ENCODE peak calls at places on chromosomes 3 and 15, in eight cellular contexts. Y, H, C, F, G, Z, Q and D are unnamed samples.

GRCh38 chr3:51539291-51539891 is 872 bp downstream of the RAD54L2 start:
- DNase-seq in Q (no peak), G (no peak), H (peak), Y (no peak), Z (peak), C (no peak), F (peak), D (peak)

GRCh38 chr15:96657096-96657495 is 326.6 kb downstream of the NR2F2 start:
- DNase-seq in H (no peak), G (no peak), Q (no peak), Z (no peak), C (no peak), Y (no peak), F (no peak), D (no peak)

GRCh38 chr15:42919794-42920280 is 741 bp downstream of the TTBK2 start:
- DNase-seq in G (peak), F (peak), Q (no peak), Z (peak), H (peak), C (no peak), Y (no peak), D (no peak)

GRCh38 chr15:29970402-29970695 is 112.4 kb upstream of the GOLGA8J start:
- DNase-seq in G (no peak), Y (no peak), F (no peak), Z (no peak), Q (no peak), C (no peak), H (no peak), D (no peak)

GRCh38 chr15:38541046-38541445 is 23.6 kb downstream of the RASGRP1 start:
- DNase-seq in F (no peak), H (no peak), Z (no peak), Q (no peak), G (no peak), C (no peak), Y (no peak), D (no peak)

GRCh38 chr3:133964547-133964946 is 65.2 kb downstream of the SLCO2A1 start:
- DNase-seq in Z (no peak), H (no peak), G (no peak), F (no peak), Q (no peak), C (no peak), Y (no peak), D (no peak)

GRCh38 chr3:44954289-44954688 is 21.7 kb downstream of the ZDHHC3 start:
- DNase-seq in Z (no peak), Q (no peak), C (no peak), H (no peak), G (no peak), F (no peak), Y (no peak), D (no peak)

GRCh38 chr3:150268426-150269321 is 139.4 kb upstream of the TSC22D2 start:
- DNase-seq in Y (no peak), G (no peak), H (no peak), Z (peak), C (no peak), F (no peak), Q (no peak), D (no peak)

GRCh38 chr3:17742092-17742836 is at the start of gene TBC1D5:
- DNase-seq in F (peak), Z (peak), G (peak), Q (peak), Y (peak), C (peak), H (peak), D (peak)

GRCh38 chr3:52054689-52055511 is 1.5 kb downstream of the DUSP7 start:
- DNase-seq in Z (no peak), Y (no peak), H (no peak), Q (no peak), F (no peak), C (no peak), G (no peak), D (peak)

GRCh38 chr3:63333815-63334214 is 55.7 kb downstream of the SYNPR start:
- DNase-seq in C (no peak), F (no peak), Z (no peak), H (no peak), Y (no peak), G (no peak), Q (no peak), D (no peak)

GRCh38 chr3:188286087-188286513 is 132.1 kb downstream of the LPP start:
- DNase-seq in C (no peak), Q (no peak), Y (peak), Z (no peak), H (no peak), F (no peak), G (peak), D (no peak)

GRCh38 chr3:187130346-187131066 is 8.8 kb downstream of the RPL39L start:
- DNase-seq in F (no peak), Y (no peak), G (no peak), Q (no peak), H (no peak), Z (no peak), C (no peak), D (peak)

GRCh38 chr3:53046171-53047170 is 598 bp upstream of the SFMBT1 start:
- DNase-seq in Y (no peak), C (peak), Q (no peak), F (peak), Z (peak), G (peak), H (peak), D (peak)

GRCh38 chr3:61650276-61650675 is 88.9 kb downstream of the PTPRG start:
- DNase-seq in G (peak), Z (peak), Q (no peak), F (no peak), Y (no peak), C (no peak), H (peak), D (no peak)

GRCh38 chr3:42488687-42489086 is 13.8 kb upstream of the VIPR1 start:
- DNase-seq in Q (no peak), C (no peak), F (no peak), Y (no peak), Z (no peak), G (no peak), H (no peak), D (no peak)

GRCh38 chr15:49415638-49416037 is 7.4 kb upstream of the FGF7 start:
- DNase-seq in C (no peak), Z (no peak), H (no peak), G (no peak), Y (peak), F (no peak), Q (no peak), D (no peak)

GRCh38 chr3:123602325-123602724 is 17.5 kb upstream of the HACD2 start:
- DNase-seq in Z (peak), Y (peak), C (no peak), H (no peak), F (no peak), G (no peak), Q (no peak), D (no peak)

GRCh38 chr3:29057326-29057725 is 223.5 kb upstream of the RBMS3 start:
- DNase-seq in Q (no peak), C (no peak), Y (peak), H (no peak), F (no peak), G (no peak), Z (no peak), D (no peak)

GRCh38 chr15:73681856-73682596 is 2.2 kb upstream of the CD276 start:
- DNase-seq in F (no peak), Q (no peak), Z (no peak), G (no peak), C (no peak), Y (no peak), H (no peak), D (no peak)

GRCh38 chr3:9727041-9727595 is 4.4 kb upstream of the BRPF1 start:
- DNase-seq in G (no peak), Y (no peak), C (no peak), F (no peak), H (peak), Z (no peak), Q (no peak), D (peak)

GRCh38 chr3:62870321-62870720 is 4.9 kb downstream of the CADPS start:
- DNase-seq in Q (no peak), Z (no peak), C (no peak), Y (no peak), G (no peak), F (no peak), H (no peak), D (no peak)

GRCh38 chr15:76866008-76866407 is 39.1 kb downstream of the SCAPER start:
- DNase-seq in Z (no peak), Y (peak), H (no peak), F (no peak), Q (no peak), C (no peak), G (peak), D (no peak)

GRCh38 chr15:65484876-65485275 is 32.6 kb downstream of the DPP8 start:
- DNase-seq in C (no peak), H (no peak), G (no peak), F (no peak), Q (no peak), Z (no peak), Y (no peak), D (no peak)

GRCh38 chr3:49001155-49001554 is 6.0 kb upstream of the WDR6 start:
- DNase-seq in F (no peak), Y (no peak), Z (no peak), Q (no peak), C (no peak), G (no peak), H (no peak), D (no peak)

GRCh38 chr15:74821091-74821789 is 5.2 kb upstream of the CPLX3 start:
- DNase-seq in Q (peak), Y (no peak), H (no peak), F (no peak), G (no peak), Z (no peak), C (no peak), D (peak)
- TF ChIP-seq CTCF in Q (no peak), Y (no peak), H (no peak), F (no peak), G (no peak), Z (no peak), C (no peak), D (peak)

DNA sequence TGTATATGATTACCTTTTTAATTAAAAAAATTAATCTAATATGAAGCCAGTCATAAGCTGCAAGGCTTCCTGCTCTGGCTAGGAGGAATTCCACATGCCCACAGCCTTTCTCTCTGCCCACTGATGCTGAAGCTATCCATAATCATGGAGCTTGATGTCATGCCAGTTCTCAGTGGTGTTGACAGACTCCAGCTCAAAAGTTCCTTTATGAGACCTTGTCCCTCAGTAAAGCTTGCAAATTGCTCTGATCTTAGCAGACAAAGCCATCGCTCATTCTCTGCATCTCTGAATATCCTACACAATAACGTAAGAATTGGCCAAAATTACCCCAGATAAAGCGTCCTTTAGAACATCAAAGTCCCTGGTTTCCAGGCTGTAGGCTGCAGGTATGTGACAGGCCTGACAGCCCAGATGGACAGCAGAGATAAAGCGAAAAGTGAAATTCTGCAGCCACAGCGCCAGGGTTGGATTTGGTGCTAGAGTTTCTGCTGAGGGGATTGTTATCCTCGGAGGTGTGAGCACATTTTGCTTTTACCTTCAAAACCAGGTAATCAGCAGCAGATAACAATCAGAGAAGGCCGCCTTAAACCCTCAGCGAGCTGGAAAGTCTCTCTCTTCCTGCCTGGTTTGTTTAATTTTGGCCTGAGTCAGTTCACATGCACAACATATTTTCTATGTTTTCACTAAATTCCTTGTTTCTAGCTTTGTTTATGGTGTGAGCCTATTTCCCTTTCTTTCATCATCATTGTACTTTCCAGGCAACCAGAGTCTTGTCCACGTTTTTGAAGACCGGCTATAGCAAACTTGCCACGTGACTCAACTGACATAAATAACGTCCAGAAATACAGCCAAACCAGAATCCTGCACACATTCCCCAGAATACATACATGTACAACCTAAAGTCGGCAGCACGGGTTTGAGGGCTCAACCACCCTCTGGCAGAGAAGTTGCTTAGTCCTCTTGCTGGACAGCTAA is 36.6 kb upstream of the ALDH1A3 start:
- DNase-seq in C (no peak), Y (peak), Z (no peak), Q (no peak), F (no peak), G (no peak), H (no peak), D (no peak)
- H3K4me3 ChIP-seq in C (no peak), Y (no peak), Z (no peak), Q (no peak), F (no peak), G (no peak), H (no peak), D (no peak)

DNA sequence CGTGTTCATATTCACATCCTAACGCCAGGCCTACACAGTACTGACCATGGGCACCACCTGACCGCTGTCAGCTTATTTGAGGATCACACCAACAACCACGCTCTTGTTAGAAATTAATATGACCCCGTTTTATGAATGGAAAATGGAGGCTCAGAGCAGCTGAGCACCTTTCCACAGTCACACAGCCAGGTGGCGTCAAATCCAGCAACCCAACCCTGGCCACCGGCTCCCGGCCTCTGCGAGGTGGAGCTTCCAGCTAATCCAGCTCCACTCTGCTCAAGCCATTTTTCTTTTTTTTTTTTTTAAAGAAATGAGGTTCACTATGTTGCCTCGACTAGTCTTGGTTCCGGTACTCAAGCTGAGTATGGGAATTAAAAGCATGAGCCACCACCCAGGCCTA is 41.3 kb downstream of the RPN1 start:
- DNase-seq in Y (no peak), F (no peak), Q (no peak), G (no peak), C (no peak), H (no peak), Z (no peak), D (no peak)
- TF ChIP-seq CTCF in Y (no peak), F (no peak), Q (no peak), G (no peak), C (no peak), H (no peak), Z (no peak), D (no peak)

DNA sequence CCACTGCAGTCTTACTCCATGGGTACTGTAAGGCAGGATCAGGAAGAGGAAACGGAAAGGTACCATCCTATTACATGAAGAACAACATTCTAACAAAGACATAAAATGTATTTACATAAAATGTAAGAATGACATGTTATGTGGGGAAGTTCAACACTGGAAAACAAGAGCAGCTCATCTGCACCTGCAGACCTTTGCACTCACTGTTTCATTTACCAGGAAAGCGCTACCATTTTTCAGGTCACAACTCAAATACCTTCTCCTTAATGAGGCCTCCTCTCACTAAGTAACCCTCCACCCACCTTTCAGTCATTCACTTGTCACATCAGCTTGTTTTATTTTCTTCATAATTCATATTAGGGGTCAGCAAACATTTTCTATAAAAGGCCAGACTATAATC is 2.6 kb downstream of the TMCC1 start:
- DNase-seq in C (no peak), Y (no peak), Z (no peak), G (no peak), F (no peak), H (no peak), Q (no peak), D (no peak)
- H3K4me3 ChIP-seq in C (no peak), Y (no peak), Z (no peak), G (no peak), F (no peak), H (no peak), Q (no peak), D (no peak)

DNA sequence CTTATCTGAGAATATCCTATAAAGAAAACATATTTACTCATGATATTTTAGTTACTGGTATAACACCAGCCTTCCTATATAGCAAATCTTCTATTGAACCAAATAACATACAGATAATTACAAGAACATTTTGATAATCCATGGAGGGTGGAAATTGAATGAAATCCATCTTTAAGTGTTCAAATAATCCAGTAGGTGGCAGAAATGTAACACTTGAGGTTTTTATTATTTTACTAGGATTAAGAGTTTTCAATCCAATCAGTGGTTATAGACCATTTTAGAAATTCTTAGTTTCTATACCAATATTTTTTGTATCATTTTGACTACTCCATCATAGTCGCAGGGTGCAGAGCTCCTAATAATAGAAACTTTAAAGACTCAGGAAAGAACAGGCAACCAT is 101.9 kb upstream of the KCNH8 start:
- DNase-seq in F (no peak), Q (no peak), Y (no peak), G (no peak), H (no peak), C (no peak), Z (no peak), D (no peak)
- TF ChIP-seq CTCF in F (peak), Q (no peak), Y (no peak), G (no peak), H (peak), C (no peak), Z (no peak), D (peak)

DNA sequence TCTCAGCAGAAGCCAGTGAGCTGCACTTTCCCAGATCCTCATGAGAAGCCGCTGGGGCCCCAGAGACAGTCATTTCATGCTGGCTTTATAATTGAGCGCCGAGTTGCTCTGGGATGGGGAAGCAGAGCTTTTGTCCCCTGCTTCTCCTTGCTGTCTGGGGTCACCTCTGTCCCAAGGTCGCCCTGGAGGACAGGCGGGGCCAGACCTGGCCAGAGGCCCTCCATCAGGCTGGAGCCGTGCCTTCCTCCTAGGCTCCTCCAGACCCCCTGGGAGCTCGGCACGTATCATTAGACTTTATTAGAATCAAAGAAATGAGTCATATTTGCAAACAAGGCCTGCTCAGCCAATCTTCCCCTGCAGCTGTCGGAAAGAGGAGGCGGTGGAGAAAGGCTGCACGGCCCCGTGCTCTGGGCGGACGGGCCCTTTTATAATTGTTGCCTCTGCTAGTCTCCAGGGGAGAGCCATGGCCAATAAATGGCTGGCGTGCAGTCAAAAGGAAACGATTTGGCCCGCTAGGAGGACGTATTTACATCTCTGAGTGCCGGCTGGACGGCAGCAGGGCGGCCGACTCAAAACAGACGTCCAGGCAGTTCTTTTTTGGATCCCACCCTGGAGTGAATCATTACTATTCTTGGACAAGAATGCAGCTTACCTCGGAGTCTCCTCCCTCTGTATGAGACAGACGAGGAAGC is 50.4 kb downstream of the SLC6A6 start:
- DNase-seq in C (peak), Y (peak), G (peak), Q (no peak), F (peak), Z (peak), H (peak), D (no peak)
- H3K4me3 ChIP-seq in C (no peak), Y (peak), G (no peak), Q (no peak), F (no peak), Z (no peak), H (no peak), D (no peak)

DNA sequence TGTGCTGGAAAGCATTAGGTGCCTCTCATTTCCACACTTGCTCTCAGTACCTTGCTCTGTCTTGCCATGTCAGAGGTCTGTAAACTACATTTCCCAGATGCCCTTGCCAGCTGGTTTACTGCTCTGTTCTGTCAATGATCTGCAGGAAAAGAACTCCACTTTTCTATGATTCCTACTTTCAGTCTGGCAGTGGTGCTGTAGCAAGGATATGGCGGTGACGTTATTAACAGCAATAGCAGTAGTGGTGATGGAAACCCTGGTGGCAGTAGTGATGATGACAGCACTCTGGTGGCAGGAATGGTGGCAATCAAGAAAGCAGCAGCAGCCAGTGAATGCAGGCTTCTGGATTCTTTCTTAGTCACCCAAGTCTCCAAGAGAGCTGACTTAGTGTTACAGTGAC is 665.2 kb downstream of the DIPK2A start:
- DNase-seq in Q (no peak), H (no peak), F (no peak), Y (no peak), Z (peak), C (no peak), G (no peak), D (no peak)
- TF ChIP-seq CTCF in Q (no peak), H (no peak), F (no peak), Y (no peak), Z (no peak), C (no peak), G (no peak), D (no peak)

GRCh38 chr15:47964229-47964628 is 156.6 kb upstream of the SLC24A5 start:
- DNase-seq in Q (no peak), Y (no peak), G (no peak), C (no peak), H (no peak), F (no peak), Z (no peak), D (no peak)
- H3K4me3 ChIP-seq in Q (no peak), Y (no peak), G (no peak), C (no peak), H (no peak), F (no peak), Z (no peak), D (no peak)